ENCODE peak calls at places on chromosomes 7 and 10, in six cellular contexts. One of them, this sample, is unnamed.

GRCh38 chr10:46542567-46543323 is 13.7 kb downstream of the GPRIN2 start:
- DNase-seq in PC-3: no peak
- DNase-seq in ovary: no peak
- DNase-seq in thoracic aorta: peak; percentile 1
- DNase-seq in heart right ventricle: no peak
- DNase-seq in HL-60: no peak
- DNase-seq in this sample: peak; percentile 66

GRCh38 chr7:28748934-28749584 is 209.1 kb downstream of the TRIL start:
- DNase-seq in PC-3: peak; percentile 86
- DNase-seq in ovary: no peak
- DNase-seq in thoracic aorta: peak; percentile 18
- DNase-seq in heart right ventricle: no peak
- DNase-seq in HL-60: no peak
- DNase-seq in this sample: no peak

GRCh38 chr7:108845960-108846359 is 276.3 kb downstream of the DNAJB9 start:
- DNase-seq in PC-3: no peak
- DNase-seq in ovary: no peak
- DNase-seq in thoracic aorta: no peak
- DNase-seq in heart right ventricle: no peak
- DNase-seq in HL-60: no peak
- DNase-seq in this sample: no peak

GRCh38 chr10:71361581-71361980 is 35.1 kb upstream of the CDH23 start:
- DNase-seq in PC-3: no peak
- DNase-seq in ovary: no peak
- DNase-seq in thoracic aorta: no peak
- DNase-seq in heart right ventricle: no peak
- DNase-seq in HL-60: no peak
- DNase-seq in this sample: no peak

GRCh38 chr7:114085592-114086490 is 167.0 kb upstream of the PPP1R3A start:
- DNase-seq in PC-3: peak; percentile 22
- DNase-seq in ovary: peak; percentile 88
- DNase-seq in thoracic aorta: peak; percentile 61
- DNase-seq in heart right ventricle: peak; percentile 69
- DNase-seq in HL-60: peak; percentile 25
- DNase-seq in this sample: peak; percentile 89

GRCh38 chr7:153887756-153888591 is 164.2 kb upstream of the DPP6 start:
- DNase-seq in PC-3: no peak
- DNase-seq in ovary: no peak
- DNase-seq in thoracic aorta: no peak
- DNase-seq in heart right ventricle: no peak
- DNase-seq in HL-60: no peak
- DNase-seq in this sample: no peak

GRCh38 chr10:78925800-78926319 is 142.9 kb upstream of the ZMIZ1 start:
- DNase-seq in PC-3: peak; percentile 100
- DNase-seq in ovary: no peak
- DNase-seq in thoracic aorta: no peak
- DNase-seq in heart right ventricle: no peak
- DNase-seq in HL-60: no peak
- DNase-seq in this sample: no peak

GRCh38 chr7:4631664-4632171 is 50.4 kb upstream of the FOXK1 start:
- DNase-seq in PC-3: peak; percentile 79
- DNase-seq in ovary: peak; percentile 81
- DNase-seq in thoracic aorta: peak; percentile 58
- DNase-seq in heart right ventricle: peak; percentile 64
- DNase-seq in HL-60: no peak
- DNase-seq in this sample: peak; percentile 86

GRCh38 chr10:11489591-11489990 is 121.9 kb downstream of the USP6NL start:
- DNase-seq in PC-3: no peak
- DNase-seq in ovary: no peak
- DNase-seq in thoracic aorta: no peak
- DNase-seq in heart right ventricle: no peak
- DNase-seq in HL-60: no peak
- DNase-seq in this sample: no peak

GRCh38 chr7:10973942-10974716 is 457 bp downstream of the PHF14 start:
- DNase-seq in PC-3: peak; percentile 28
- DNase-seq in ovary: no peak
- DNase-seq in thoracic aorta: no peak
- DNase-seq in heart right ventricle: no peak
- DNase-seq in HL-60: peak; percentile 16
- DNase-seq in this sample: no peak

GRCh38 chr10:34816067-34817002 is 1.2 kb upstream of the PARD3 start:
- DNase-seq in PC-3: peak; percentile 70
- DNase-seq in ovary: peak; percentile 46
- DNase-seq in thoracic aorta: no peak
- DNase-seq in heart right ventricle: no peak
- DNase-seq in HL-60: no peak
- DNase-seq in this sample: no peak

GRCh38 chr7:152341039-152341913 is 94.5 kb downstream of the KMT2C start:
- DNase-seq in PC-3: peak; percentile 67
- DNase-seq in ovary: no peak
- DNase-seq in thoracic aorta: no peak
- DNase-seq in heart right ventricle: no peak
- DNase-seq in HL-60: peak; percentile 31
- DNase-seq in this sample: no peak
- H3K4me3 ChIP-seq in PC-3: no peak overlapping the region
- H3K4me3 ChIP-seq in ovary: no peak overlapping the region
- H3K4me3 ChIP-seq in thoracic aorta: no peak overlapping the region
- H3K4me3 ChIP-seq in heart right ventricle: no peak overlapping the region
- H3K4me3 ChIP-seq in HL-60: no peak overlapping the region
- H3K4me3 ChIP-seq in this sample: no peak overlapping the region

GRCh38 chr10:33365871-33366411 is 31.5 kb upstream of the NRP1 start:
- DNase-seq in PC-3: peak; percentile 100
- DNase-seq in ovary: no peak
- DNase-seq in thoracic aorta: no peak
- DNase-seq in heart right ventricle: no peak
- DNase-seq in HL-60: peak; percentile 72
- DNase-seq in this sample: no peak

GRCh38 chr10:33370434-33370930 is 36.0 kb upstream of the NRP1 start:
- DNase-seq in PC-3: peak; percentile 55
- DNase-seq in ovary: no peak
- DNase-seq in thoracic aorta: no peak
- DNase-seq in heart right ventricle: no peak
- DNase-seq in HL-60: no peak
- DNase-seq in this sample: no peak

GRCh38 chr10:33363112-33363511 is 28.6 kb upstream of the NRP1 start:
- DNase-seq in PC-3: peak; percentile 98
- DNase-seq in ovary: no peak
- DNase-seq in thoracic aorta: no peak
- DNase-seq in heart right ventricle: no peak
- DNase-seq in HL-60: no peak
- DNase-seq in this sample: no peak

GRCh38 chr10:33368086-33368485 is 33.6 kb upstream of the NRP1 start:
- DNase-seq in PC-3: no peak
- DNase-seq in ovary: no peak
- DNase-seq in thoracic aorta: no peak
- DNase-seq in heart right ventricle: no peak
- DNase-seq in HL-60: no peak
- DNase-seq in this sample: no peak

GRCh38 chr10:33365314-33365713 is 30.8 kb upstream of the NRP1 start:
- DNase-seq in PC-3: no peak
- DNase-seq in ovary: no peak
- DNase-seq in thoracic aorta: no peak
- DNase-seq in heart right ventricle: no peak
- DNase-seq in HL-60: peak; percentile 10
- DNase-seq in this sample: no peak
- H3K27ac ChIP-seq in PC-3: peak overlapping the region; percentile 82
- H3K27ac ChIP-seq in ovary: no peak overlapping the region
- H3K27ac ChIP-seq in thoracic aorta: peak overlapping the region; percentile 13
- H3K27ac ChIP-seq in heart right ventricle: no peak overlapping the region
- H3K27ac ChIP-seq in HL-60: peak overlapping the region; percentile 70
- H3K27ac ChIP-seq in this sample: peak overlapping the region; percentile 63

DNA sequence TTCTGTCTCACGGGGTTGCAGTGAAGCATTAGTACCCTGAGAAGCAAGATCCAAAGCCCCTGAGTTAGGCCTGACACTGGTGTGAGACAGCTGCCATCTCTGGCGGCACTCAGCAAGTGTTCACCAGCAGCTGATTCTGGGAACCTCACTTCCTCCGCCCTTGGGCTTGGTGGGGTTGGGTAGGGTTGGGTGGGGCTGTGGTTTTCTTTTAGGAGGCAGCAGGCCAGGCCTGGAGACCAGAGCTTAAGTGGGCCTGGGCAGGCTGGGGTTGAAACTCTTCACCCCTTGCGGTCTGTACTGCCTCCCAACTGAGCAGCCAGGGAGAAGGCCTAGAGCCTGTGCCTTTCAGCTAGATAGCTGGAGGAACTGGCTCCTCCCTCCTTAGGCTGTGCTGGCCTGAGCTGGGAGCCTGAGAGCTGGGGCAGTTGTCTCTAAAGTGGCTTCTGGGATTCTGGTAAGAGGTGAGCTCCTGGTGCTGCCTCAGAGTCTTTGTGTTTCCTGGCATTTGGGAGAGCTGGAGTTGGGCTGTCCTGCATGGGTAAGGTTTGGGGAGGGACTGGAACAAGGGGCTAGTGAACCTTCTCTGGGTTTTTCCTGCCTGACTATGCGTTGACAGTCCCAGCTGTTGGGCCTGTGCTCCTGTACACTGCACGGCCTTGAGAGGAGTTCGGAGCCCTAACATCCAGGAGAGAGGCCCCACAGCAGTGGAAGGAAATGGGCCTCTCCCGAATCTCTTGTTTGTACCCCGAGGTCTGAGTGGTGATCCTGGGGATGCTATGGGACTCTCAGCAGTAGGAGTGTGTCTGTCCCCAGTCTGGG is 5.1 kb downstream of the TSPAN14 start:
- DNase-seq in PC-3: no peak
- DNase-seq in ovary: no peak
- DNase-seq in thoracic aorta: no peak
- DNase-seq in heart right ventricle: peak; percentile 66
- DNase-seq in HL-60: peak; percentile 90
- DNase-seq in this sample: peak; percentile 90
- H3K4me3 ChIP-seq in PC-3: no peak overlapping the region
- H3K4me3 ChIP-seq in ovary: no peak overlapping the region
- H3K4me3 ChIP-seq in thoracic aorta: peak overlapping the region; percentile 24
- H3K4me3 ChIP-seq in heart right ventricle: peak overlapping the region; percentile 18
- H3K4me3 ChIP-seq in HL-60: peak overlapping the region; percentile 12
- H3K4me3 ChIP-seq in this sample: peak overlapping the region; percentile 34

GRCh38 chr10:6322805-6323204 is 120.1 kb downstream of the PFKFB3 start:
- DNase-seq in PC-3: no peak
- DNase-seq in ovary: no peak
- DNase-seq in thoracic aorta: no peak
- DNase-seq in heart right ventricle: no peak
- DNase-seq in HL-60: no peak
- DNase-seq in this sample: no peak
- H3K27ac ChIP-seq in PC-3: no peak overlapping the region
- H3K27ac ChIP-seq in ovary: no peak overlapping the region
- H3K27ac ChIP-seq in thoracic aorta: no peak overlapping the region
- H3K27ac ChIP-seq in heart right ventricle: no peak overlapping the region
- H3K27ac ChIP-seq in HL-60: no peak overlapping the region
- H3K27ac ChIP-seq in this sample: no peak overlapping the region

DNA sequence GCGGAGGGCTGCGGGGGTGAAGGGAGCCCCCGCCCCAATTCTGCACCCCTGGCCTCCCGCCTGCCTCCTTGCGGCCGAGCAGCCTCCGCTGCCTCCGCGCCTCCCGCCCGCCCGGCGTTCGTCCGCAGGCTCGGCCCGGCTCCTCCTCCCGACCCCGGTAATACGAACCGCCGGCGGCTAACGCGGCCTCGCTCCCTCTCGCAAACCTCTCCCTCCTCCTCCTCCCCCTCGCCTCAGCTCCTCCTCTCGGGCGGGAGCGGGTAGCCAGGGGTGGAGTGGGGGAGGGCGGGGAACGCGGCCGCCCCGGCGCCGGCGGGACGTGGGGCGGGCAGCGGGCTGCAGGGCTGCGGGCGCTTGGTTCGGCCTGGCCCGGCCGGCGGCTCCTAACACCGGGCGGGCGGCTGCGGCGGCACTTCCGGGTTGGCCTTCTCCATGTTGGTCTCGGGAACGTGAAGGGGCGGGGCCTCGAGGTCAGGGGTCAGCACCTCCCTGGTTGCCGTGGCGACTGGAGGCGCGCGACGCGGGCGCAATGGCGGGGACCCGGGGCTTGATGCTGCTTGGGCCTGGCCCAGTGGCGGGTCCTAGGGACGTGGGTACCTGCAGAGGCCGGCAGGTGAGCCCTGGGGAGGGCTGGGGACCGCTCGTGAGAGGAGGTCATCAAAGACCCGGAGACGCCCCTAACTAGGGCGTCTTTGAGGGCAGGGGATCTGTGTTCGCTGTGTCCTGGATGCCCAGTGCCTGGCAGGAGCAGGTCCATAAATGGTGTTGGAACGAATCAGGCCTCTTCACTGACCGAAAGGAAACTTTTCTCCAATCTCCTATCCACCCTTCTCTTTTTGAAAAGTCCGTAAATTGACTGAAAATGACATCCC is at the start of gene RAB11FIP2:
- DNase-seq in PC-3: peak; percentile 75
- DNase-seq in ovary: peak; percentile 98
- DNase-seq in thoracic aorta: peak; percentile 87
- DNase-seq in heart right ventricle: peak; percentile 97
- DNase-seq in HL-60: peak; percentile 95
- DNase-seq in this sample: peak; percentile 99
- H3K4me3 ChIP-seq in PC-3: peak within 1 kb of the TSS; percentile 85
- H3K4me3 ChIP-seq in ovary: peak within 1 kb of the TSS; percentile 97
- H3K4me3 ChIP-seq in thoracic aorta: peak within 1 kb of the TSS; percentile 74
- H3K4me3 ChIP-seq in heart right ventricle: peak within 1 kb of the TSS; percentile 83
- H3K4me3 ChIP-seq in HL-60: peak within 1 kb of the TSS; percentile 69
- H3K4me3 ChIP-seq in this sample: peak within 1 kb of the TSS; percentile 92

GRCh38 chr7:33917661-33918060 is 12.3 kb downstream of the BMPER start:
- DNase-seq in PC-3: no peak
- DNase-seq in ovary: no peak
- DNase-seq in thoracic aorta: no peak
- DNase-seq in heart right ventricle: no peak
- DNase-seq in HL-60: no peak
- DNase-seq in this sample: no peak
- H3K27ac ChIP-seq in PC-3: no peak overlapping the region
- H3K27ac ChIP-seq in ovary: no peak overlapping the region
- H3K27ac ChIP-seq in thoracic aorta: no peak overlapping the region
- H3K27ac ChIP-seq in heart right ventricle: no peak overlapping the region
- H3K27ac ChIP-seq in HL-60: no peak overlapping the region
- H3K27ac ChIP-seq in this sample: no peak overlapping the region

GRCh38 chr7:151460474-151460855 is 20.5 kb upstream of the CRYGN start:
- DNase-seq in PC-3: no peak
- DNase-seq in ovary: no peak
- DNase-seq in thoracic aorta: no peak
- DNase-seq in heart right ventricle: peak; percentile 48
- DNase-seq in HL-60: no peak
- DNase-seq in this sample: no peak
- H3K4me3 ChIP-seq in PC-3: peak overlapping the region; percentile 64
- H3K4me3 ChIP-seq in ovary: peak overlapping the region; percentile 17
- H3K4me3 ChIP-seq in thoracic aorta: peak overlapping the region; percentile 66
- H3K4me3 ChIP-seq in heart right ventricle: peak overlapping the region; percentile 23
- H3K4me3 ChIP-seq in HL-60: no peak overlapping the region
- H3K4me3 ChIP-seq in this sample: no peak overlapping the region

DNA sequence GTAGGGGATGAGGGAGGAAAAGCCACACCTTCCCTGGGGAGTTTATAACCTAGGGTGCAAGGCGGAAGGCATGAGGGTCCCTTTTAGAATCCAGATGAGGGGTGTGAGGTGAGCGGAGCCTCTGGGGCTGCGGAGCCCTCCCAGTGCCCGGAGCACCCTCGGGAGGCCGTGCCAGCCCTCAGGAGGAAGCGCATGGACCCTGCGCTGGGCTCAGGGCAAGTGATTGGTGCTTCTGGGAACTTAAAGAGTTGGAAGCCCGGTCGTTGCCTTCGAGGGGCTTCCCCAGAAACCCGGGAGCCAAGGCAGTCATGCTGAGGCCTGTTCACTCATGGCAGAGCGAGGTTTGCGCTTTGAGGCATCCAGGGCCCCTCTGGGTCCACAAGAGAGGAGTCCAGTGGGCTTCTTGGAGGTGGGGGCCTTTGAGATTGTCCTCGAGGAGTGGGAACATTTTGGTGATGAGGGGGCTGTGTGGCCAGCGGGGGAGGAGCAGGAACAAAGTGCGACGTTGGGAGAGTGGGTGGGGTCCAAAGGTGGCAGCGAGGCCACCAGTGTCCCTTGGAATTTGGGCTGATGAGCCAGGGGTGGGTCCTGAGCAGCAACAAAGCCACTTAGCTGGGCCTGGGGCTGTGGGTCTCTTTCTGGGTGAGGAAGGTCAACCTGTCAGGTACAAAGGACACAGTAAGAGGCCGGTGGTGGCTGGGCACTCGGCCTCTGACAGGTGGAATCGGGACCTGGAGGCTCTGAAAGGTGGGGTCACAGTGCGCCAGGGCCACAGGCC is 79.9 kb downstream of the MKI67 start:
- DNase-seq in PC-3: no peak
- DNase-seq in ovary: no peak
- DNase-seq in thoracic aorta: no peak
- DNase-seq in heart right ventricle: no peak
- DNase-seq in HL-60: no peak
- DNase-seq in this sample: peak; percentile 64
- H3K27ac ChIP-seq in PC-3: no peak overlapping the region
- H3K27ac ChIP-seq in ovary: no peak overlapping the region
- H3K27ac ChIP-seq in thoracic aorta: peak overlapping the region; percentile 82
- H3K27ac ChIP-seq in heart right ventricle: no peak overlapping the region
- H3K27ac ChIP-seq in HL-60: peak overlapping the region; percentile 82
- H3K27ac ChIP-seq in this sample: peak overlapping the region; percentile 83

This sample was measured in upper lobe of right lung.